ENCODE peak calls at places on chromosomes 16 and 17, in seven cellular contexts. X is AG04449; W is fibroblast of mammary gland; M is neural progenitor cell; E is cardiac muscle cell; P is uterus; Z is CD8-positive, alpha-beta T cell. D is an unnamed sample.
A peak's percentile ranks its signal among the peaks of the same experiment; 100 is the strongest.

GRCh38 chr16:71722801-71723536 is 1.5 kb downstream of the PHLPP2 start:
- DNase-seq in Z (peak; percentile 42), E (peak; percentile 84), M (peak; percentile 90), W (peak; percentile 51), X (no peak), P (peak; percentile 66), D (peak; percentile 89)

GRCh38 chr16:53045554-53046250 is 7.0 kb downstream of the CHD9NB start:
- DNase-seq in W (no peak), Z (no peak), X (no peak), E (no peak), P (no peak), M (no peak), D (no peak)

GRCh38 chr17:28792877-28793666 is 49.3 kb downstream of the TRAF4 start:
- DNase-seq in E (no peak), W (no peak), X (no peak), M (no peak), P (no peak), Z (no peak), D (no peak)

GRCh38 chr17:38454528-38454927 is 26.3 kb downstream of the ARHGAP23 start:
- DNase-seq in M (no peak), X (no peak), E (no peak), P (peak; percentile 87), Z (no peak), W (peak; percentile 83), D (no peak)

GRCh38 chr17:39939588-39940419 is 12.3 kb downstream of the LRRC3C start:
- DNase-seq in W (peak; percentile 96), X (peak; percentile 57), Z (peak; percentile 74), M (peak; percentile 58), P (peak; percentile 81), E (no peak), D (no peak)

GRCh38 chr17:32335046-32335445 is 6.9 kb downstream of the C17orf75 start:
- DNase-seq in X (no peak), W (no peak), P (no peak), Z (no peak), E (no peak), M (no peak), D (no peak)

GRCh38 chr17:35801583-35802224 is 6.3 kb upstream of the MMP28 start:
- DNase-seq in M (no peak), W (peak; percentile 47), Z (no peak), X (no peak), P (peak; percentile 88), E (peak; percentile 69), D (no peak)

GRCh38 chr16:14309001-14309886 is 238.1 kb downstream of the MRTFB start:
- DNase-seq in X (no peak), W (no peak), P (no peak), E (no peak), Z (peak; percentile 60), M (peak; percentile 42), D (no peak)

GRCh38 chr17:39270923-39271322 is 45.2 kb upstream of the STAC2 start:
- DNase-seq in P (no peak), E (no peak), W (peak; percentile 82), X (peak; percentile 69), M (no peak), Z (no peak), D (peak; percentile 54)

GRCh38 chr16:65809627-65810026 is 556.9 kb upstream of the CDH5 start:
- DNase-seq in M (no peak), P (no peak), Z (no peak), X (no peak), W (no peak), E (no peak), D (no peak)

GRCh38 chr16:16143038-16143763 is 80.1 kb downstream of the ABCC6 start:
- DNase-seq in M (peak; percentile 37), E (peak; percentile 11), W (no peak), X (no peak), P (no peak), Z (no peak), D (no peak)

GRCh38 chr16:50509521-50510341 is 38.5 kb upstream of the NKD1 start:
- DNase-seq in X (no peak), E (peak; percentile 8), P (no peak), W (peak; percentile 13), Z (no peak), M (peak; percentile 63), D (no peak)

GRCh38 chr16:51151435-51151950 is 423 bp upstream of the SALL1 start:
- DNase-seq in P (peak; percentile 86), X (no peak), W (peak; percentile 82), E (peak; percentile 96), M (peak; percentile 97), Z (no peak), D (peak; percentile 94)

GRCh38 chr16:15949210-15950166 is at the start of gene ABCC1:
- DNase-seq in E (peak; percentile 73), W (no peak), X (no peak), Z (peak; percentile 72), P (peak; percentile 26), M (peak; percentile 77), D (peak; percentile 29)

GRCh38 chr17:6555331-6556120 is 829 bp downstream of the PITPNM3 start:
- DNase-seq in E (no peak), M (peak; percentile 74), W (peak; percentile 48), X (no peak), Z (no peak), P (no peak), D (no peak)

GRCh38 chr17:77767148-77767547 is 191.4 kb upstream of the TNRC6C start:
- DNase-seq in X (no peak), M (no peak), W (no peak), E (no peak), Z (no peak), P (no peak), D (no peak)

GRCh38 chr17:37339321-37339720 is 36.5 kb upstream of the C17orf78 start:
- DNase-seq in E (no peak), W (no peak), X (no peak), Z (no peak), M (no peak), P (no peak), D (no peak)

GRCh38 chr17:48162305-48162934 is 54.9 kb downstream of the SNX11 start:
- DNase-seq in Z (no peak), P (no peak), M (no peak), X (no peak), W (no peak), E (no peak), D (no peak)

GRCh38 chr17:38749222-38750043 is 1.3 kb upstream of the PCGF2 start:
- DNase-seq in E (peak; percentile 83), M (peak; percentile 90), W (peak; percentile 60), X (no peak), P (peak; percentile 91), Z (no peak), D (no peak)

GRCh38 chr16:54266363-54266955 is 20.1 kb downstream of the IRX3 start:
- DNase-seq in E (no peak), Z (no peak), M (no peak), P (no peak), X (no peak), W (peak; percentile 71), D (no peak)

GRCh38 chr16:1677942-1678499 is at the start of gene JPT2:
- DNase-seq in P (peak; percentile 96), Z (peak; percentile 95), W (peak; percentile 94), M (peak; percentile 99), E (peak; percentile 99), X (peak; percentile 54), D (peak; percentile 91)

GRCh38 chr16:67844441-67844840 is 2.3 kb upstream of the NUTF2 start:
- DNase-seq in M (peak; percentile 50), X (no peak), E (no peak), P (no peak), W (peak; percentile 39), Z (no peak), D (peak; percentile 8)

GRCh38 chr16:67846063-67846319 is 742 bp upstream of the NUTF2 start:
- DNase-seq in E (no peak), P (no peak), X (no peak), Z (no peak), W (no peak), M (no peak), D (no peak)

GRCh38 chr16:67846320-67847063 is at the start of gene NUTF2:
- DNase-seq in M (peak; percentile 99), X (no peak), E (peak; percentile 98), W (peak; percentile 88), P (peak; percentile 95), Z (peak; percentile 95), D (peak; percentile 95)

GRCh38 chr16:67847064-67847861 is at the start of gene CENPT:
- DNase-seq in W (peak; percentile 36), P (peak; percentile 47), E (peak; percentile 35), X (no peak), M (peak; percentile 22), Z (no peak), D (peak; percentile 38)

GRCh38 chr16:67845291-67846062 is 1.3 kb upstream of the NUTF2 start:
- DNase-seq in X (no peak), M (no peak), E (no peak), P (no peak), W (no peak), Z (no peak), D (no peak)
- H3K4me3 ChIP-seq in X (peak overlapping the region; percentile 86), M (peak overlapping the region; percentile 99), E (peak overlapping the region; percentile 72), P (peak overlapping the region; percentile 84), W (no peak overlapping the region), Z (peak overlapping the region; percentile 97), D (peak overlapping the region; percentile 98)

DNA sequence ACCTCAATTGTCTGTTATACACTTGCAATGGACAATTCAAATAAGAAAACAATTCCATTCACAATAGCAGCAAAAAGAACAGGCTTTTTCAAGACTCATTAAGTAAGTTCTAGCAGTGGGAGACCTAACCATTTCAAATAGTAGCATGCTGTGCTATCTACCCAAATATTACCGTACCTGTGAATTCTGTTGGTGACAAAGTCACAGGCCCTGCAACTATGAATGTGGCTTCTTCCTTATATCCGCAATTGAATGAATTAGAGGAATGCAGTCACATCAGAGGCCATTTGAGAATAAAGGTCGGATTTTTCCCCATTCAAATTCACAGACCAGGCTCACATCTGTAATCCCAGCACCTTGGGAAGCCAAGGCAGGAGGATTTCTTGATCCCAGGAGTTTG is 800 bp upstream of the NME4 start:
- DNase-seq in Z (no peak), X (no peak), E (no peak), P (no peak), W (no peak), M (peak; percentile 40), D (no peak)
- H3K4me3 ChIP-seq in Z (no peak overlapping the region), X (peak overlapping the region; percentile 69), E (peak overlapping the region; percentile 96), P (peak overlapping the region; percentile 74), W (no peak overlapping the region), M (peak overlapping the region; percentile 69), D (peak overlapping the region; percentile 34)

DNA sequence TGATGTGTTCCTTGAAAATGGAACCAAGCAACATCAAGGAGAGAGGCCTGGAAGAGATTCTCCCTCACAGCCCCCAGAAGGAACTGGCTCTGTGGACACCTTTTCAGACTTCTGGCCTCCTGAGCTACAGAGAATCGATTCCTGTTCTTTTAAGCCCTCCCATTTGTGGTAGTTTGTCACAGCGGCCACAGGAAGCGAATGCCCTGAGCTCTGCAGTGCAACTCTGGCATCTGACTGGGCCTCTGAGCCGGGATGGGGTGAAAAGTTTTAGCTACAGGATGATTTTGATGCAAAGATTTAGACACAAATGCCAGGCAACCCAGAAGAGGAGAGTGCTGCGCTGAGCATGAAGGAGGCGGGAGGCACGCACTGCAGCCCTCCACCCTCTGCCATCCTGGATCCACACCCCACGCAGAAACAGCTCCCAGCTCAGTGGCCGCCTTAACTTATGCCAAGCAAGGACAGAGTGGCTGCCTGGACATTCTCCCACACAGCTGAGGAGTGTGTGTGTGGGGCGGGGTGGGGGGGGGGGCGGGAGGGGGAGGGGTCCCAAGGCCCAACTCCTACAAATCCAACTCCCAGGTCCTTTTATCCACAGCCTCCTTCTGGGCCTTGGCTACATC is 2.2 kb downstream of the TIMP2 start:
- DNase-seq in M (no peak), P (no peak), Z (no peak), E (no peak), W (no peak), X (no peak), D (no peak)
- H3K4me3 ChIP-seq in M (peak overlapping the region; percentile 91), P (peak overlapping the region; percentile 63), Z (no peak overlapping the region), E (no peak overlapping the region), W (peak overlapping the region; percentile 81), X (peak overlapping the region; percentile 86), D (no peak overlapping the region)

GRCh38 chr16:2962334-2963073 is 1.6 kb upstream of the KREMEN2 start:
- DNase-seq in P (no peak), E (no peak), W (no peak), M (peak; percentile 24), Z (no peak), X (no peak), D (peak; percentile 43)
- H3K4me3 ChIP-seq in P (no peak overlapping the region), E (no peak overlapping the region), W (no peak overlapping the region), M (peak overlapping the region; percentile 63), Z (no peak overlapping the region), X (no peak overlapping the region), D (peak overlapping the region; percentile 68)

D was measured in HAP-1.